ENCODE peak calls at places on chromosomes 3 and 15, in five cellular contexts. O is heart left ventricle, A is mesothelial cell of epicardium, E is GM20000, K is SIG-M5. X is an unnamed sample.
A peak's percentile ranks its signal among the peaks of the same experiment; 100 is the strongest.

GRCh38 chr3:25664066-25664809 is 469 bp downstream of the TOP2B start:
- DNase-seq in O (peak; percentile 80), A (peak; percentile 71), E (peak; percentile 56), K (no peak), X (peak; percentile 48)

GRCh38 chr3:7423995-7424394 is 563.1 kb downstream of the GRM7 start:
- DNase-seq in O (no peak), A (no peak), E (no peak), K (no peak), X (no peak)

GRCh38 chr3:184759666-184760200 is 47.9 kb upstream of the MAGEF1 start:
- DNase-seq in O (no peak), A (no peak), E (no peak), K (no peak), X (no peak)

GRCh38 chr3:21447471-21448205 is 303.4 kb downstream of the ZNF385D start:
- DNase-seq in O (no peak), A (no peak), E (no peak), K (no peak), X (peak; percentile 25)

GRCh38 chr3:197753263-197753662 is 3.6 kb downstream of the FYTTD1 start:
- DNase-seq in O (no peak), A (no peak), E (no peak), K (no peak), X (peak; percentile 29)

GRCh38 chr3:130463221-130463620 is 53.8 kb upstream of the COL6A6 start:
- DNase-seq in O (no peak), A (no peak), E (no peak), K (no peak), X (no peak)

GRCh38 chr15:69939513-69940440 is 157.9 kb downstream of the TLE3 start:
- DNase-seq in O (no peak), A (no peak), E (no peak), K (no peak), X (peak; percentile 16)

GRCh38 chr3:39287216-39287858 is 7.5 kb upstream of the CX3CR1 start:
- DNase-seq in O (no peak), A (no peak), E (no peak), K (no peak), X (no peak)

GRCh38 chr15:94033014-94033682 is 198.2 kb upstream of the MCTP2 start:
- DNase-seq in O (no peak), A (no peak), E (no peak), K (no peak), X (no peak)

GRCh38 chr3:31377045-31377642 is 155.6 kb upstream of the STT3B start:
- DNase-seq in O (no peak), A (no peak), E (no peak), K (no peak), X (peak; percentile 71)

GRCh38 chr3:27681249-27681748 is 40.8 kb downstream of the EOMES start:
- DNase-seq in O (no peak), A (no peak), E (peak; percentile 46), K (peak; percentile 47), X (peak; percentile 92)

GRCh38 chr15:84864429-84864795 is 20.1 kb upstream of the SLC28A1 start:
- DNase-seq in O (peak; percentile 79), A (no peak), E (no peak), K (no peak), X (no peak)

GRCh38 chr3:82157952-82158351 is 396.5 kb upstream of the GBE1 start:
- DNase-seq in O (no peak), A (no peak), E (no peak), K (no peak), X (peak; percentile 83)

GRCh38 chr15:91694131-91694828 is 159.2 kb upstream of the SLCO3A1 start:
- DNase-seq in O (peak; percentile 57), A (no peak), E (no peak), K (no peak), X (no peak)

X was measured in choroid plexus epithelial cell.